ENCODE peak calls at places on chromosomes 5 and 9, in four cellular contexts. K is A549, C is K562, I is HepG2. X is an unnamed sample.

GRCh38 chr9:24939099-24939850 is 393.6 kb upstream of the IZUMO3 start:
- DNase-seq in C (no peak), K (no peak), I (no peak), X (no peak)

GRCh38 chr9:137487454-137488329 is 28.6 kb upstream of the NSMF start:
- DNase-seq in C (no peak), K (no peak), I (no peak), X (no peak)

GRCh38 chr5:108503986-108504385 is 122.1 kb upstream of the FBXL17 start:
- DNase-seq in C (no peak), K (no peak), I (no peak), X (no peak)

GRCh38 chr9:125506045-125506444 is 201.0 kb downstream of the MAPKAP1 start:
- DNase-seq in K (no peak), C (no peak), I (no peak), X (no peak)

GRCh38 chr5:78509884-78510769 is 138.4 kb downstream of the LHFPL2 start:
- DNase-seq in K (no peak), C (peak), I (no peak), X (no peak)

GRCh38 chr5:109953821-109954220 is 264.1 kb downstream of the MAN2A1 start:
- DNase-seq in I (no peak), C (no peak), K (no peak), X (no peak)

GRCh38 chr9:20872340-20872977 is 159.0 kb downstream of the HACD4 start:
- DNase-seq in I (no peak), K (no peak), C (no peak), X (no peak)

GRCh38 chr9:137218754-137219271 is 3.2 kb downstream of the RNF208 start:
- DNase-seq in C (peak), K (peak), I (peak), X (no peak)

GRCh38 chr9:134988706-134989105 is 71.0 kb upstream of the FCN1 start:
- DNase-seq in I (no peak), C (no peak), K (no peak), X (no peak)

GRCh38 chr5:35159370-35159742 is 70.9 kb downstream of the PRLR start:
- DNase-seq in C (no peak), I (peak), K (no peak), X (no peak)
- TF ChIP-seq ESRRA in C (no peak), I (no peak), K (no peak), X (no peak)

GRCh38 chr5:143347698-143348344 is 55.7 kb downstream of the NR3C1 start:
- DNase-seq in C (no peak), I (peak), K (no peak), X (no peak)
- TF ChIP-seq REST in C (no peak), I (no peak), K (no peak), X (no peak)

GRCh38 chr9:85715587-85715986 is 26.2 kb downstream of the AGTPBP1 start:
- DNase-seq in I (no peak), K (no peak), C (no peak), X (peak)

GRCh38 chr9:85717220-85717619 is 24.5 kb downstream of the AGTPBP1 start:
- DNase-seq in K (no peak), C (no peak), I (no peak), X (no peak)

GRCh38 chr9:85713897-85714296 is 27.9 kb downstream of the AGTPBP1 start:
- DNase-seq in K (no peak), I (no peak), C (no peak), X (no peak)

DNA sequence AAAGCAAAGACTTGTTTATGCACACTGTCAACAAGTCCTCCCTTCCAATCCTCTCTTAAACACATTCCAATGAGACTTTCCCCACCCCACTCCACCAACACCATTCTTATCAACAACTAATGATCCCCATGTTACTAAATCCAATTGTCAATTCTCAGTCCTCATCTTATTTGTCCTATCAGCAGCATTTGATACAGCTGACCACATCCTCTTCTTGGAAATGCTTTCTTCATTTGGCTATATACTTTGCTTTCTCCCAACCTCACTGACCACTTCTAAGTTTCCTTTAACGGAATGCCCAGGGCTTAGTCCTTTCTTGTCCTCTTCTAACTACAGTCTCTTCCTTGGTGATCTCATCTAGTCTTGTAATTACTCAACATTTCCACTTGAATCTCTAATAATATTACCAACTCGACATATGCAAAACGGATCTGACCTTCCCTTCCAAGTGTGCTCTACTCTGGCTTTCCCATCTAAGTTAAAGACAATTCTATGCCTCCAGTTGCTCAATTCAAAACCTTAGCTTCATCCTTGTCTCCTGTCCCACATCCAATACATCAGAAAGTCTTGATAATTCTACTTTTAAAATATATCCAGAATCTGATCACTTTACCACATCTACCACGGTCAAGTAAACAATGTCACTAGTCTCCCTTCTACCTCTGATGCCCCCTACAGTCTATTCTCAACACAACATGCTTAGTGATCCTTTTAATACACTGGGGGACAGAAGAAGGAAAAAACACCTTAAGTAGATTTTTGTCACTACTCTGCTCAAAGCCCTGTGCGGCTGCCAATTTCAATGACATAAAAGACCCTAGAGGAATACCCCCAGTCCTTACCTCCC is 25.5 kb downstream of the AGTPBP1 start:
- DNase-seq in K (no peak), C (no peak), I (no peak), X (peak)
- TF ChIP-seq ESRRA in K (no peak), C (no peak), I (no peak), X (no peak)

GRCh38 chr9:126650830-126651341 is 37.2 kb downstream of the LMX1B start:
- DNase-seq in K (no peak), I (no peak), C (no peak), X (no peak)

GRCh38 chr9:126650404-126650804 is 36.7 kb downstream of the LMX1B start:
- DNase-seq in K (no peak), I (no peak), C (no peak), X (no peak)

GRCh38 chr9:126649477-126649876 is 35.7 kb downstream of the LMX1B start:
- DNase-seq in K (no peak), C (no peak), I (no peak), X (no peak)

GRCh38 chr9:126646162-126646561 is 32.4 kb downstream of the LMX1B start:
- DNase-seq in I (no peak), K (no peak), C (no peak), X (no peak)

DNA sequence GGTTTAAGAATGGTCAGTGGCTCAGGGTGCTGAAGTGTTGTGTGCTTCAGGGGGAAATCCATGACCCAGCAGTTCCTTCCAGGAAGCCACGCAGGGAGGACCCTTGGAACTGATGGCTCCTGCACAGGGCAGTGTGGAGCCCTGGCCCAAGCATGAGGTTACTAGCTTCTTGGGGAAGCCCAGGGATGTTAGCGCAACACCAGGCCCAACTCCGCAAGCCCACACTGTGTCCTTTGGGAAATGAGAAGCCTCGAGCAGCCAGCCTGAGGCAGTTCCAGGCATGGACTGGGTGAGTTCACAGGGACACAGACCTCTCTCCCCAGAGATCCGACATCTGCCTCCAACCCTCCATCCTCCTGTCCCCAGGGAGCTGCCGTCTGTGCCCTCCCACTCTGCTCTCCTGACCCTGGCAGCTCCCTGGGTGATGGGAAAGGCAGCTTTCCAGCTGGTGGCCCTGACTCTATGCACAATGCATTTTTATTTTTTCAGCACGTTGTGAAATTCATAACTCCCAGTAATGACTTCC is 33.9 kb downstream of the LMX1B start:
- DNase-seq in K (no peak), I (no peak), C (no peak), X (no peak)
- TF ChIP-seq REST in K (no peak), I (no peak), C (no peak), X (no peak)

DNA sequence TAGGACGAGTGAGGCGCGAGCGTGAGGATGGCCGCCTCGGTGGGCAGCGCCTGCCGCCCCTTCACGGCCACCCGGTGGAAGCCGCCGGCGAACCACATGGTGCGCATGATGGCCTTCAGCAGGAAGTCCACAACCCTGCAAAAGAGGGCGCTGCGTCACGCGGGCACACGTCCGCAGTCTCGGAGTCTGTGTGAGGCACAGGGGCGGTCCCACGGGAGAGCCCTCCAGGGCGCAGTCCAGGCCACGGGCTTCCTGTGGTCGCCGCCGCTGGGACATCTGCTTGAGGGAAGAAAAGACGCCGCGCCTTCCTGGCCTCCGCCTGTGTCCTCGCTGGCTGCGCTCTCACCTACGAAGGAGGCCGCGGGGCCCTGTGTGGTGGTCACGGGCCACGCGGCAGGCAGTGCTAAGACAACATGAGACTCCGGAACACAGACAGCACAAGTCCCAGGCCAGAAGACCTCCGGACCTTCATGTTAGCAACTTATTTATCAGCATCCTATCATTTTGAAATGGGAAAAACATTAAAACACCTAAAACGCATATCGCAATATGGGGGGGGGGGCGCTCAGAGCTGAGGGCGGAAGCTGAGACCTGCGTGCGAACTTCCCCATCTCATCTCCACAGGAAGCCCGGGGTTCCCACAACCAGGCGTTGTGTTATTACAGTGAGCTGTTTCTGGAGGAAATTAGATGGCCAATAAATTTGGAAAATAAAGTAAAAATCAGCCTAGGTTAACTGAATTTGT is 28.8 kb downstream of the LPCAT1 start:
- DNase-seq in C (no peak), K (no peak), I (no peak), X (peak)
- TF ChIP-seq ESRRA in C (no peak), K (no peak), I (no peak), X (no peak)

GRCh38 chr9:83000765-83001164 is 62.2 kb downstream of the RASEF start:
- DNase-seq in K (no peak), I (no peak), C (no peak), X (no peak)
- TF ChIP-seq REST in K (no peak), I (no peak), C (no peak), X (no peak)

GRCh38 chr9:117305454-117305853 is 109.4 kb downstream of the ASTN2 start:
- DNase-seq in C (no peak), I (no peak), K (no peak), X (no peak)

GRCh38 chr9:117303643-117304230 is 111.1 kb downstream of the ASTN2 start:
- DNase-seq in I (no peak), K (no peak), C (no peak), X (no peak)

GRCh38 chr9:117296453-117296852 is 118.4 kb downstream of the ASTN2 start:
- DNase-seq in K (no peak), I (no peak), C (no peak), X (no peak)

GRCh38 chr9:117304613-117305012 is 110.2 kb downstream of the ASTN2 start:
- DNase-seq in C (no peak), I (no peak), K (no peak), X (no peak)

GRCh38 chr9:117300686-117301085 is 114.2 kb downstream of the ASTN2 start:
- DNase-seq in C (no peak), I (no peak), K (no peak), X (no peak)
- TF ChIP-seq ESRRA in C (no peak), I (no peak), K (no peak), X (no peak)

GRCh38 chr9:117034862-117035261 is 347.8 kb downstream of the TRIM32 start:
- DNase-seq in I (no peak), C (no peak), K (no peak), X (no peak)
- TF ChIP-seq REST in I (peak), C (peak), K (peak), X (peak)

GRCh38 chr9:98915599-98915998 is 28.1 kb upstream of the COL15A1 start:
- DNase-seq in I (no peak), C (no peak), K (no peak), X (no peak)
- TF ChIP-seq ESRRA in I (no peak), C (no peak), K (no peak), X (no peak)